ENCODE peak calls at places on chromosome 20, in nine cellular contexts. One of them, this sample, is unnamed.

GRCh38 chr20:7459123-7459522 is 481.1 kb downstream of the HAO1 start:
- DNase-seq in midbrain: no peak
- DNase-seq in T47D: no peak
- DNase-seq in RKO: no peak
- DNase-seq in mesothelial cell of epicardium: no peak
- DNase-seq in cardiac fibroblast: peak
- DNase-seq in KBM-7: no peak
- DNase-seq in COR-L47: no peak
- DNase-seq in T-helper 1 cell: no peak
- DNase-seq in this sample: no peak

GRCh38 chr20:34538671-34539123 is 19.8 kb upstream of the MAP1LC3A start:
- DNase-seq in midbrain: peak
- DNase-seq in T47D: peak
- DNase-seq in RKO: peak
- DNase-seq in mesothelial cell of epicardium: no peak
- DNase-seq in cardiac fibroblast: peak
- DNase-seq in KBM-7: peak
- DNase-seq in COR-L47: peak
- DNase-seq in T-helper 1 cell: peak
- DNase-seq in this sample: peak

GRCh38 chr20:36571564-36572504 is 1.6 kb upstream of the TGIF2 start:
- DNase-seq in midbrain: no peak
- DNase-seq in T47D: no peak
- DNase-seq in RKO: no peak
- DNase-seq in mesothelial cell of epicardium: no peak
- DNase-seq in cardiac fibroblast: no peak
- DNase-seq in KBM-7: peak
- DNase-seq in COR-L47: no peak
- DNase-seq in T-helper 1 cell: no peak
- DNase-seq in this sample: no peak

GRCh38 chr20:58342104-58342945 is 32.8 kb downstream of the RAB22A start:
- DNase-seq in midbrain: no peak
- DNase-seq in T47D: no peak
- DNase-seq in RKO: peak
- DNase-seq in mesothelial cell of epicardium: no peak
- DNase-seq in cardiac fibroblast: peak
- DNase-seq in KBM-7: no peak
- DNase-seq in COR-L47: no peak
- DNase-seq in T-helper 1 cell: no peak
- DNase-seq in this sample: no peak

GRCh38 chr20:52490715-52491430 is 299.3 kb upstream of the ZFP64 start:
- DNase-seq in midbrain: no peak
- DNase-seq in T47D: no peak
- DNase-seq in RKO: peak
- DNase-seq in mesothelial cell of epicardium: no peak
- DNase-seq in cardiac fibroblast: peak
- DNase-seq in KBM-7: no peak
- DNase-seq in COR-L47: no peak
- DNase-seq in T-helper 1 cell: no peak
- DNase-seq in this sample: no peak

GRCh38 chr20:44104807-44105517 is 82.0 kb downstream of the JPH2 start:
- DNase-seq in midbrain: no peak
- DNase-seq in T47D: peak
- DNase-seq in RKO: no peak
- DNase-seq in mesothelial cell of epicardium: no peak
- DNase-seq in cardiac fibroblast: peak
- DNase-seq in KBM-7: no peak
- DNase-seq in COR-L47: no peak
- DNase-seq in T-helper 1 cell: no peak
- DNase-seq in this sample: no peak

GRCh38 chr20:34301587-34302311 is 1.4 kb downstream of the AHCY start:
- DNase-seq in midbrain: no peak
- DNase-seq in T47D: no peak
- DNase-seq in RKO: no peak
- DNase-seq in mesothelial cell of epicardium: no peak
- DNase-seq in cardiac fibroblast: no peak
- DNase-seq in KBM-7: no peak
- DNase-seq in COR-L47: no peak
- DNase-seq in T-helper 1 cell: no peak
- DNase-seq in this sample: no peak

GRCh38 chr20:12860619-12861247 is 148.0 kb upstream of the SPTLC3 start:
- DNase-seq in midbrain: no peak
- DNase-seq in T47D: no peak
- DNase-seq in RKO: no peak
- DNase-seq in mesothelial cell of epicardium: no peak
- DNase-seq in cardiac fibroblast: no peak
- DNase-seq in KBM-7: no peak
- DNase-seq in COR-L47: no peak
- DNase-seq in T-helper 1 cell: no peak
- DNase-seq in this sample: no peak

GRCh38 chr20:34561661-34562060 is 3.1 kb downstream of the MAP1LC3A start:
- DNase-seq in midbrain: no peak
- DNase-seq in T47D: no peak
- DNase-seq in RKO: no peak
- DNase-seq in mesothelial cell of epicardium: no peak
- DNase-seq in cardiac fibroblast: no peak
- DNase-seq in KBM-7: no peak
- DNase-seq in COR-L47: no peak
- DNase-seq in T-helper 1 cell: no peak
- DNase-seq in this sample: no peak

GRCh38 chr20:57987659-57988058 is 240.8 kb downstream of the ANKRD60 start:
- DNase-seq in midbrain: no peak
- DNase-seq in T47D: no peak
- DNase-seq in RKO: no peak
- DNase-seq in mesothelial cell of epicardium: no peak
- DNase-seq in cardiac fibroblast: no peak
- DNase-seq in KBM-7: no peak
- DNase-seq in COR-L47: no peak
- DNase-seq in T-helper 1 cell: no peak
- DNase-seq in this sample: no peak

GRCh38 chr20:57130160-57130772 is 136.2 kb downstream of the BMP7 start:
- DNase-seq in midbrain: no peak
- DNase-seq in T47D: peak
- DNase-seq in RKO: no peak
- DNase-seq in mesothelial cell of epicardium: no peak
- DNase-seq in cardiac fibroblast: no peak
- DNase-seq in KBM-7: no peak
- DNase-seq in COR-L47: no peak
- DNase-seq in T-helper 1 cell: no peak
- DNase-seq in this sample: no peak

GRCh38 chr20:57066126-57066900 is 200.1 kb downstream of the BMP7 start:
- DNase-seq in midbrain: no peak
- DNase-seq in T47D: no peak
- DNase-seq in RKO: no peak
- DNase-seq in mesothelial cell of epicardium: no peak
- DNase-seq in cardiac fibroblast: no peak
- DNase-seq in KBM-7: no peak
- DNase-seq in COR-L47: no peak
- DNase-seq in T-helper 1 cell: no peak
- DNase-seq in this sample: no peak

GRCh38 chr20:58503668-58504067 is 11.5 kb downstream of the APCDD1L start:
- DNase-seq in midbrain: no peak
- DNase-seq in T47D: no peak
- DNase-seq in RKO: no peak
- DNase-seq in mesothelial cell of epicardium: no peak
- DNase-seq in cardiac fibroblast: no peak
- DNase-seq in KBM-7: no peak
- DNase-seq in COR-L47: no peak
- DNase-seq in T-helper 1 cell: no peak
- DNase-seq in this sample: no peak

GRCh38 chr20:25254986-25255680 is 7.2 kb downstream of the PYGB start:
- DNase-seq in midbrain: peak
- DNase-seq in T47D: peak
- DNase-seq in RKO: no peak
- DNase-seq in mesothelial cell of epicardium: no peak
- DNase-seq in cardiac fibroblast: no peak
- DNase-seq in KBM-7: no peak
- DNase-seq in COR-L47: no peak
- DNase-seq in T-helper 1 cell: no peak
- DNase-seq in this sample: peak

GRCh38 chr20:63499333-63499969 is 568 bp upstream of the EEF1A2 start:
- DNase-seq in midbrain: no peak
- DNase-seq in T47D: no peak
- DNase-seq in RKO: no peak
- DNase-seq in mesothelial cell of epicardium: no peak
- DNase-seq in cardiac fibroblast: no peak
- DNase-seq in KBM-7: no peak
- DNase-seq in COR-L47: no peak
- DNase-seq in T-helper 1 cell: no peak
- DNase-seq in this sample: no peak

GRCh38 chr20:46305331-46305972 is 2.8 kb downstream of the CDH22 start:
- DNase-seq in midbrain: no peak
- DNase-seq in T47D: no peak
- DNase-seq in RKO: no peak
- DNase-seq in mesothelial cell of epicardium: no peak
- DNase-seq in cardiac fibroblast: no peak
- DNase-seq in KBM-7: no peak
- DNase-seq in COR-L47: no peak
- DNase-seq in T-helper 1 cell: no peak
- DNase-seq in this sample: no peak

GRCh38 chr20:19368351-19368750 is 155.9 kb downstream of the SLC24A3 start:
- DNase-seq in midbrain: peak
- DNase-seq in T47D: no peak
- DNase-seq in RKO: no peak
- DNase-seq in mesothelial cell of epicardium: no peak
- DNase-seq in cardiac fibroblast: no peak
- DNase-seq in KBM-7: no peak
- DNase-seq in COR-L47: no peak
- DNase-seq in T-helper 1 cell: no peak
- DNase-seq in this sample: no peak

GRCh38 chr20:25005220-25005619 is 12.7 kb upstream of the APMAP start:
- DNase-seq in midbrain: peak
- DNase-seq in T47D: peak
- DNase-seq in RKO: no peak
- DNase-seq in mesothelial cell of epicardium: no peak
- DNase-seq in cardiac fibroblast: no peak
- DNase-seq in KBM-7: no peak
- DNase-seq in COR-L47: peak
- DNase-seq in T-helper 1 cell: peak
- DNase-seq in this sample: no peak

GRCh38 chr20:48760403-48760889 is 67.4 kb downstream of the PREX1 start:
- DNase-seq in midbrain: peak
- DNase-seq in T47D: peak
- DNase-seq in RKO: peak
- DNase-seq in mesothelial cell of epicardium: no peak
- DNase-seq in cardiac fibroblast: peak
- DNase-seq in KBM-7: peak
- DNase-seq in COR-L47: no peak
- DNase-seq in T-helper 1 cell: peak
- DNase-seq in this sample: no peak

GRCh38 chr20:61755971-61756421 is 309.7 kb downstream of the TAF4 start:
- DNase-seq in midbrain: no peak
- DNase-seq in T47D: no peak
- DNase-seq in RKO: no peak
- DNase-seq in mesothelial cell of epicardium: no peak
- DNase-seq in cardiac fibroblast: no peak
- DNase-seq in KBM-7: no peak
- DNase-seq in COR-L47: no peak
- DNase-seq in T-helper 1 cell: no peak
- DNase-seq in this sample: no peak

GRCh38 chr20:31454374-31454773 is 13.9 kb downstream of the DEFB123 start:
- DNase-seq in midbrain: no peak
- DNase-seq in T47D: peak
- DNase-seq in RKO: peak
- DNase-seq in mesothelial cell of epicardium: no peak
- DNase-seq in cardiac fibroblast: no peak
- DNase-seq in KBM-7: no peak
- DNase-seq in COR-L47: no peak
- DNase-seq in T-helper 1 cell: no peak
- DNase-seq in this sample: no peak

GRCh38 chr20:17622086-17622850 is 52.4 kb downstream of the DSTN start:
- DNase-seq in midbrain: no peak
- DNase-seq in T47D: no peak
- DNase-seq in RKO: no peak
- DNase-seq in mesothelial cell of epicardium: no peak
- DNase-seq in cardiac fibroblast: no peak
- DNase-seq in KBM-7: no peak
- DNase-seq in COR-L47: no peak
- DNase-seq in T-helper 1 cell: peak
- DNase-seq in this sample: no peak

GRCh38 chr20:52103911-52104545 is 87.6 kb downstream of the ZFP64 start:
- DNase-seq in midbrain: no peak
- DNase-seq in T47D: no peak
- DNase-seq in RKO: no peak
- DNase-seq in mesothelial cell of epicardium: no peak
- DNase-seq in cardiac fibroblast: peak
- DNase-seq in KBM-7: peak
- DNase-seq in COR-L47: no peak
- DNase-seq in T-helper 1 cell: no peak
- DNase-seq in this sample: no peak

GRCh38 chr20:12942123-12942522 is 66.6 kb upstream of the SPTLC3 start:
- DNase-seq in midbrain: no peak
- DNase-seq in T47D: no peak
- DNase-seq in RKO: no peak
- DNase-seq in mesothelial cell of epicardium: no peak
- DNase-seq in cardiac fibroblast: no peak
- DNase-seq in KBM-7: no peak
- DNase-seq in COR-L47: no peak
- DNase-seq in T-helper 1 cell: no peak
- DNase-seq in this sample: no peak

GRCh38 chr20:49219924-49220831 is 962 bp downstream of the DDX27 start:
- DNase-seq in midbrain: no peak
- DNase-seq in T47D: no peak
- DNase-seq in RKO: peak
- DNase-seq in mesothelial cell of epicardium: no peak
- DNase-seq in cardiac fibroblast: no peak
- DNase-seq in KBM-7: no peak
- DNase-seq in COR-L47: no peak
- DNase-seq in T-helper 1 cell: no peak
- DNase-seq in this sample: no peak

GRCh38 chr20:19784511-19785172 is 26.6 kb downstream of the RIN2 start:
- DNase-seq in midbrain: peak
- DNase-seq in T47D: peak
- DNase-seq in RKO: peak
- DNase-seq in mesothelial cell of epicardium: no peak
- DNase-seq in cardiac fibroblast: peak
- DNase-seq in KBM-7: peak
- DNase-seq in COR-L47: peak
- DNase-seq in T-helper 1 cell: no peak
- DNase-seq in this sample: peak

GRCh38 chr20:36030143-36030542 is 61.8 kb downstream of the CNBD2 start:
- DNase-seq in midbrain: no peak
- DNase-seq in T47D: no peak
- DNase-seq in RKO: no peak
- DNase-seq in mesothelial cell of epicardium: no peak
- DNase-seq in cardiac fibroblast: peak
- DNase-seq in KBM-7: no peak
- DNase-seq in COR-L47: no peak
- DNase-seq in T-helper 1 cell: no peak
- DNase-seq in this sample: no peak

GRCh38 chr20:35568645-35569044 is 26.8 kb downstream of the ERGIC3 start:
- DNase-seq in midbrain: no peak
- DNase-seq in T47D: peak
- DNase-seq in RKO: peak
- DNase-seq in mesothelial cell of epicardium: no peak
- DNase-seq in cardiac fibroblast: no peak
- DNase-seq in KBM-7: peak
- DNase-seq in COR-L47: peak
- DNase-seq in T-helper 1 cell: no peak
- DNase-seq in this sample: no peak

GRCh38 chr20:46129955-46130481 is 11.9 kb downstream of the CD40 start:
- DNase-seq in midbrain: no peak
- DNase-seq in T47D: no peak
- DNase-seq in RKO: no peak
- DNase-seq in mesothelial cell of epicardium: no peak
- DNase-seq in cardiac fibroblast: no peak
- DNase-seq in KBM-7: no peak
- DNase-seq in COR-L47: peak
- DNase-seq in T-helper 1 cell: no peak
- DNase-seq in this sample: peak

This sample was measured in caudate nucleus.